ENCODE peak calls at places on chromosomes 16 and 17, in nine cellular contexts. H is CD8-positive, alpha-beta T cell; G is transverse colon; A is A549; M is right atrium auricular region; B is cardiac muscle cell; E is heart right ventricle; Z is left lung; U is OCI-LY7. J is an unnamed sample.
A peak's percentile ranks its signal among the peaks of the same experiment; 100 is the strongest.

GRCh38 chr17:75876938-75877751 is 1.2 kb downstream of the TRIM47 start:
- DNase-seq in H (no peak), G (peak; percentile 88), A (peak; percentile 95), M (peak; percentile 97), B (no peak), E (peak; percentile 97), Z (peak; percentile 91), U (peak; percentile 63), J (no peak)

GRCh38 chr16:57670206-57670605 is 2.1 kb downstream of the ADGRG3 start:
- DNase-seq in H (no peak), G (no peak), A (no peak), M (no peak), B (no peak), E (no peak), Z (peak; percentile 21), U (no peak), J (no peak)

GRCh38 chr16:83315271-83315670 is 492.5 kb upstream of the HSBP1 start:
- DNase-seq in H (no peak), G (no peak), A (no peak), M (no peak), B (no peak), E (no peak), Z (no peak), U (no peak), J (no peak)

GRCh38 chr17:33927732-33928133 is 327.4 kb upstream of the CCL2 start:
- DNase-seq in H (no peak), G (no peak), A (no peak), M (no peak), B (peak; percentile 13), E (no peak), Z (no peak), U (no peak), J (peak; percentile 0)

GRCh38 chr16:65497571-65497970 is 375.7 kb upstream of the CDH11 start:
- DNase-seq in H (no peak), G (no peak), A (no peak), M (no peak), B (no peak), E (no peak), Z (no peak), U (no peak), J (no peak)

GRCh38 chr17:13806023-13806553 is 204.4 kb upstream of the HS3ST3A1 start:
- DNase-seq in H (no peak), G (no peak), A (no peak), M (no peak), B (no peak), E (no peak), Z (no peak), U (no peak), J (no peak)

GRCh38 chr17:17606416-17607000 is 15.0 kb upstream of the PEMT start:
- DNase-seq in H (no peak), G (no peak), A (no peak), M (no peak), B (peak; percentile 39), E (no peak), Z (no peak), U (no peak), J (no peak)

GRCh38 chr17:48128411-48128810 is 20.8 kb downstream of the SNX11 start:
- DNase-seq in H (no peak), G (no peak), A (no peak), M (no peak), B (no peak), E (no peak), Z (no peak), U (no peak), J (no peak)

GRCh38 chr17:59607817-59608403 is 11.8 kb upstream of the CLTC start:
- DNase-seq in H (peak; percentile 23), G (no peak), A (peak; percentile 55), M (no peak), B (peak; percentile 19), E (no peak), Z (no peak), U (peak; percentile 22), J (peak; percentile 47)

GRCh38 chr16:29804455-29805231 is 1.7 kb upstream of the MAZ start:
- DNase-seq in H (no peak), G (peak; percentile 37), A (no peak), M (no peak), B (no peak), E (peak; percentile 61), Z (no peak), U (peak; percentile 53), J (peak; percentile 48)

GRCh38 chr17:40547079-40547784 is 18.0 kb downstream of the CCR7 start:
- DNase-seq in H (peak; percentile 91), G (peak; percentile 13), A (no peak), M (no peak), B (no peak), E (no peak), Z (no peak), U (peak; percentile 88), J (no peak)

GRCh38 chr16:47477680-47478079 is 16.5 kb downstream of the PHKB start:
- DNase-seq in H (no peak), G (no peak), A (no peak), M (no peak), B (no peak), E (no peak), Z (no peak), U (no peak), J (no peak)

GRCh38 chr17:45914036-45914717 is 19.8 kb downstream of the MAPT start:
- DNase-seq in H (no peak), G (no peak), A (no peak), M (no peak), B (no peak), E (no peak), Z (no peak), U (no peak), J (no peak)

GRCh38 chr16:79784007-79784406 is 183.5 kb upstream of the MAF start:
- DNase-seq in H (no peak), G (no peak), A (no peak), M (no peak), B (no peak), E (no peak), Z (no peak), U (no peak), J (no peak)

DNA sequence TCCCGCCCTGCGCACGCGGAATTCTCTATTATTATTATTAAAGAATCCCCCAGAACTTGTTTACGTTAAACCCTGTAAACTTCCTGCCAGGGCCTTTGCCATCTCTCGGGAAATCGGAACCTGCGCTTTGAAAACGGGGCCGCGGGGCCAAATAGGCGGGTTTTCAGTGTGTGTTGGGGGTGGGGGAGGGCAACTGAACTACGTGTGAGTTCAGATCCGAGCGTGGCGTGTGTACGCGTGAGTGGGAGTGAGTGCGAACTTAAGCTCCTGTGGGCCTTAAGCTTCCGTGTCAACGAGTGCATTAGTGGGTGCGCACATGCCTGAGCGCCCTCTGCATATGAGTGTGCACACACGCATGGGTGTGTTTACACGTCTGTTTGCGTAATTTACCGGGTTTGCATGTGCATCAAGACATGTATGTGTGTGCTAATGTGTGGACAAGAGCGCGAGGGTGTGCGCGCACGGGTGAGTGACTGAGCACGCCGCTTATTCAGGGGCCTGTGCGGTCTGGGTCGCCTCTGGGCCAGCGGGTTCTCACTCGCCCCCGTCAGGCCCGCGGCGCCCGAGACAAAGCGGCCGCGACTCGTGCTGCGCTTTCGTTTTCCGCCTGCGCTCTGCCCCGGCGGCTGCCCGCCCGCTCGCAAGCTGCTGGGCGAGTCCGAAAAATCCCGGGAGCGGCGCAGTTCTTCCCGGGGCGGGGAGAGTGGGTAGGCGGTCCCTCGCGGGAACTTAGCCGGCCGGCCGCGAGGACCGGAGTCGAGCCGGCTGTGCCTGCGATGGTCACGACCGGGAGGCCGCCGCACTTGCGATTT is 1.2 kb upstream of the FOXF1 start:
- DNase-seq in H (no peak), G (peak; percentile 46), A (peak; percentile 41), M (no peak), B (peak; percentile 53), E (peak; percentile 42), Z (peak; percentile 43), U (no peak), J (peak; percentile 36)
- H3K4me3 ChIP-seq in H (no peak overlapping the region), G (peak overlapping the region; percentile 61), A (peak overlapping the region; percentile 46), M (peak overlapping the region; percentile 63), B (peak overlapping the region; percentile 34), E (peak overlapping the region; percentile 46), Z (peak overlapping the region; percentile 53), U (no peak overlapping the region), J (peak overlapping the region; percentile 33)

GRCh38 chr17:35088647-35088910 is 25.1 kb upstream of the RFFL start:
- DNase-seq in H (no peak), G (peak; percentile 65), A (peak; percentile 64), M (no peak), B (no peak), E (no peak), Z (no peak), U (peak; percentile 56), J (peak; percentile 4)
- H3K27ac ChIP-seq in H (peak overlapping the region; percentile 63), G (peak overlapping the region; percentile 98), A (peak overlapping the region; percentile 96), M (peak overlapping the region; percentile 87), B (peak overlapping the region; percentile 35), E (peak overlapping the region; percentile 82), Z (peak overlapping the region; percentile 94), U (peak overlapping the region; percentile 34), J (no peak overlapping the region)

GRCh38 chr17:81124377-81124776 is 40.9 kb upstream of the PVALEF start:
- DNase-seq in H (no peak), G (no peak), A (no peak), M (no peak), B (no peak), E (no peak), Z (no peak), U (no peak), J (no peak)
- H3K4me3 ChIP-seq in H (no peak overlapping the region), G (no peak overlapping the region), A (no peak overlapping the region), M (no peak overlapping the region), B (no peak overlapping the region), E (no peak overlapping the region), Z (no peak overlapping the region), U (no peak overlapping the region), J (no peak overlapping the region)

DNA sequence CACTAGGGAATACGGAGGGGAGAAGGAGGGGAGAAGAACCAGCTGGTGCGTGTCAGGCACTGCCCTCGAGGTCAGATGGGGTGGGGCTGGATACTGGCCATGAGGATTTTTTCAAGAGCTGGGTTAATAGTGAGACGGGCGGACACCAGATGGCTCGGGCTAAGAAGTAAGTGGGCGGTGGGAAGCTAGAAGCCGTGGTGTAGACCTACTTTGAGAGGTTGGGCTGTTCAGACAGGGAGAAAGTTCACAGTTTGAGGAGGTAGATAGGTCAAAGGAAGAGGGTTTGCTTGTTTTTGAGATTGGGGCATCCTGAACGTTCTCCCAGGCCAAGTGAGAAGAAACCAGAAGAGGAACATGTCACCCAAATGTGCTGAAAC is 303.9 kb downstream of the SEC14L1 start:
- DNase-seq in H (no peak), G (peak; percentile 49), A (no peak), M (no peak), B (no peak), E (peak; percentile 69), Z (no peak), U (peak; percentile 79), J (no peak)
- H3K27ac ChIP-seq in H (peak overlapping the region; percentile 72), G (peak overlapping the region; percentile 85), A (no peak overlapping the region), M (peak overlapping the region; percentile 39), B (peak overlapping the region; percentile 58), E (peak overlapping the region; percentile 59), Z (peak overlapping the region; percentile 76), U (peak overlapping the region; percentile 95), J (no peak overlapping the region)